ENCODE peak calls at places on chromosome 19, in six cellular contexts. One of them, this sample, is unnamed.

GRCh38 chr19:5547881-5548280 is 19.9 kb downstream of the TINCR start:
- DNase-seq in spleen: no peak
- DNase-seq in endothelial cell of umbilical vein: peak; percentile 9
- DNase-seq in prostate gland: no peak
- DNase-seq in upper lobe of left lung: no peak
- DNase-seq in stomach: peak; percentile 31
- DNase-seq in this sample: no peak

GRCh38 chr19:51511353-51511752 is 9.8 kb upstream of the SIGLEC12 start:
- DNase-seq in spleen: no peak
- DNase-seq in prostate gland: no peak
- DNase-seq in stomach: no peak
- DNase-seq in endothelial cell of umbilical vein: no peak
- DNase-seq in upper lobe of left lung: no peak
- DNase-seq in this sample: no peak

GRCh38 chr19:7870571-7871279 is 3.5 kb downstream of the PRR36 start:
- DNase-seq in endothelial cell of umbilical vein: peak; percentile 33
- DNase-seq in spleen: no peak
- DNase-seq in prostate gland: no peak
- DNase-seq in upper lobe of left lung: peak; percentile 64
- DNase-seq in stomach: peak; percentile 60
- DNase-seq in this sample: no peak

GRCh38 chr19:579111-579841 is 6.9 kb downstream of the BSG start:
- DNase-seq in stomach: no peak
- DNase-seq in endothelial cell of umbilical vein: no peak
- DNase-seq in spleen: no peak
- DNase-seq in prostate gland: no peak
- DNase-seq in upper lobe of left lung: no peak
- DNase-seq in this sample: no peak

GRCh38 chr19:16594681-16595091 is 22.5 kb upstream of the SLC35E1 start:
- DNase-seq in stomach: no peak
- DNase-seq in prostate gland: no peak
- DNase-seq in spleen: no peak
- DNase-seq in endothelial cell of umbilical vein: no peak
- DNase-seq in upper lobe of left lung: no peak
- DNase-seq in this sample: no peak

GRCh38 chr19:42465827-42466280 is 23.1 kb upstream of the CXCL17 start:
- DNase-seq in prostate gland: no peak
- DNase-seq in upper lobe of left lung: no peak
- DNase-seq in spleen: peak; percentile 78
- DNase-seq in stomach: no peak
- DNase-seq in endothelial cell of umbilical vein: no peak
- DNase-seq in this sample: no peak

GRCh38 chr19:42423462-42424344 is 3.5 kb downstream of the LIPE start:
- DNase-seq in spleen: peak; percentile 96
- DNase-seq in stomach: peak; percentile 87
- DNase-seq in endothelial cell of umbilical vein: peak; percentile 88
- DNase-seq in upper lobe of left lung: peak; percentile 88
- DNase-seq in prostate gland: peak; percentile 86
- DNase-seq in this sample: peak; percentile 92

GRCh38 chr19:55643733-55644116 is 276 bp downstream of the ZNF581 start:
- DNase-seq in upper lobe of left lung: no peak
- DNase-seq in prostate gland: no peak
- DNase-seq in stomach: no peak
- DNase-seq in endothelial cell of umbilical vein: no peak
- DNase-seq in spleen: no peak
- DNase-seq in this sample: no peak

GRCh38 chr19:49442354-49442753 is 1.0 kb upstream of the SLC17A7 start:
- DNase-seq in spleen: no peak
- DNase-seq in endothelial cell of umbilical vein: no peak
- DNase-seq in upper lobe of left lung: no peak
- DNase-seq in stomach: no peak
- DNase-seq in prostate gland: no peak
- DNase-seq in this sample: peak; percentile 86

GRCh38 chr19:23991170-23991569 is 76.5 kb downstream of the ZNF726 start:
- DNase-seq in endothelial cell of umbilical vein: peak; percentile 60
- DNase-seq in spleen: no peak
- DNase-seq in prostate gland: no peak
- DNase-seq in upper lobe of left lung: no peak
- DNase-seq in stomach: peak; percentile 83
- DNase-seq in this sample: no peak

GRCh38 chr19:1026189-1027019 is at the start of gene CNN2:
- DNase-seq in endothelial cell of umbilical vein: peak; percentile 80
- DNase-seq in upper lobe of left lung: peak; percentile 89
- DNase-seq in stomach: peak; percentile 88
- DNase-seq in prostate gland: peak; percentile 82
- DNase-seq in spleen: peak; percentile 95
- DNase-seq in this sample: peak; percentile 93

GRCh38 chr19:19034204-19034624 is 811 bp downstream of the ARMC6 start:
- DNase-seq in endothelial cell of umbilical vein: peak; percentile 53
- DNase-seq in stomach: peak; percentile 49
- DNase-seq in prostate gland: peak; percentile 20
- DNase-seq in upper lobe of left lung: peak; percentile 79
- DNase-seq in spleen: peak; percentile 86
- DNase-seq in this sample: no peak

GRCh38 chr19:1069009-1069779 is 2.2 kb downstream of the ARHGAP45 start:
- DNase-seq in stomach: peak; percentile 74
- DNase-seq in endothelial cell of umbilical vein: peak; percentile 29
- DNase-seq in upper lobe of left lung: peak; percentile 91
- DNase-seq in spleen: peak; percentile 97
- DNase-seq in prostate gland: no peak
- DNase-seq in this sample: no peak

GRCh38 chr19:43532571-43532961 is 422 bp upstream of the ZNF575 start:
- DNase-seq in spleen: peak; percentile 87
- DNase-seq in stomach: peak; percentile 73
- DNase-seq in upper lobe of left lung: peak; percentile 69
- DNase-seq in prostate gland: peak; percentile 84
- DNase-seq in endothelial cell of umbilical vein: no peak
- DNase-seq in this sample: peak; percentile 80

GRCh38 chr19:7565332-7565731 is 29.8 kb downstream of the PNPLA6 start:
- DNase-seq in endothelial cell of umbilical vein: no peak
- DNase-seq in prostate gland: no peak
- DNase-seq in stomach: no peak
- DNase-seq in spleen: no peak
- DNase-seq in upper lobe of left lung: no peak
- DNase-seq in this sample: no peak

GRCh38 chr19:17775991-17776803 is 18.7 kb upstream of the B3GNT3 start:
- DNase-seq in stomach: no peak
- DNase-seq in endothelial cell of umbilical vein: no peak
- DNase-seq in spleen: peak; percentile 85
- DNase-seq in prostate gland: no peak
- DNase-seq in upper lobe of left lung: peak; percentile 44
- DNase-seq in this sample: no peak

GRCh38 chr19:35714601-35715354 is 3.0 kb upstream of the KMT2B start:
- DNase-seq in stomach: no peak
- DNase-seq in spleen: no peak
- DNase-seq in upper lobe of left lung: no peak
- DNase-seq in prostate gland: no peak
- DNase-seq in endothelial cell of umbilical vein: no peak
- DNase-seq in this sample: no peak

GRCh38 chr19:39499082-39499642 is 415 bp downstream of the DLL3 start:
- DNase-seq in endothelial cell of umbilical vein: no peak
- DNase-seq in spleen: peak; percentile 73
- DNase-seq in upper lobe of left lung: no peak
- DNase-seq in stomach: no peak
- DNase-seq in prostate gland: no peak
- DNase-seq in this sample: no peak

GRCh38 chr19:6064016-6064702 is 46.1 kb downstream of the RFX2 start:
- DNase-seq in stomach: no peak
- DNase-seq in endothelial cell of umbilical vein: no peak
- DNase-seq in spleen: no peak
- DNase-seq in upper lobe of left lung: no peak
- DNase-seq in prostate gland: no peak
- DNase-seq in this sample: no peak

GRCh38 chr19:33248954-33249613 is 23.4 kb upstream of the SLC7A10 start:
- DNase-seq in prostate gland: no peak
- DNase-seq in endothelial cell of umbilical vein: no peak
- DNase-seq in stomach: peak; percentile 30
- DNase-seq in upper lobe of left lung: peak; percentile 76
- DNase-seq in spleen: peak; percentile 92
- DNase-seq in this sample: no peak

GRCh38 chr19:48123907-48124675 is 13.5 kb upstream of the PLA2G4C start:
- DNase-seq in spleen: no peak
- DNase-seq in upper lobe of left lung: no peak
- DNase-seq in endothelial cell of umbilical vein: peak; percentile 96
- DNase-seq in prostate gland: no peak
- DNase-seq in stomach: no peak
- DNase-seq in this sample: no peak

GRCh38 chr19:17348700-17349099 is 11.3 kb downstream of the GTPBP3 start:
- DNase-seq in spleen: peak; percentile 85
- DNase-seq in prostate gland: no peak
- DNase-seq in upper lobe of left lung: no peak
- DNase-seq in endothelial cell of umbilical vein: peak; percentile 92
- DNase-seq in stomach: no peak
- DNase-seq in this sample: peak; percentile 81

GRCh38 chr19:7622933-7623685 is 6.2 kb downstream of the XAB2 start:
- DNase-seq in endothelial cell of umbilical vein: no peak
- DNase-seq in upper lobe of left lung: no peak
- DNase-seq in prostate gland: no peak
- DNase-seq in stomach: no peak
- DNase-seq in spleen: no peak
- DNase-seq in this sample: no peak

GRCh38 chr19:51702103-51702753 is 9.1 kb downstream of the SPACA6 start:
- DNase-seq in stomach: peak; percentile 92
- DNase-seq in upper lobe of left lung: peak; percentile 88
- DNase-seq in prostate gland: peak; percentile 85
- DNase-seq in endothelial cell of umbilical vein: peak; percentile 29
- DNase-seq in spleen: peak; percentile 88
- DNase-seq in this sample: peak; percentile 93

GRCh38 chr19:44303976-44304568 is 753 bp downstream of the ZNF235 start:
- DNase-seq in endothelial cell of umbilical vein: no peak
- DNase-seq in spleen: no peak
- DNase-seq in prostate gland: peak; percentile 5
- DNase-seq in stomach: no peak
- DNase-seq in upper lobe of left lung: no peak
- DNase-seq in this sample: no peak

GRCh38 chr19:53982611-53983010 is 8.8 kb upstream of the CACNG6 start:
- DNase-seq in prostate gland: peak; percentile 20
- DNase-seq in endothelial cell of umbilical vein: peak; percentile 25
- DNase-seq in upper lobe of left lung: peak; percentile 31
- DNase-seq in stomach: peak; percentile 59
- DNase-seq in spleen: peak; percentile 80
- DNase-seq in this sample: no peak

GRCh38 chr19:49106648-49107135 is 7.5 kb upstream of the LIN7B start:
- DNase-seq in prostate gland: no peak
- DNase-seq in upper lobe of left lung: no peak
- DNase-seq in endothelial cell of umbilical vein: peak; percentile 45
- DNase-seq in stomach: peak; percentile 60
- DNase-seq in spleen: peak; percentile 88
- DNase-seq in this sample: no peak

GRCh38 chr19:4229179-4229931 is at the start of gene EBI3:
- DNase-seq in stomach: no peak
- DNase-seq in endothelial cell of umbilical vein: peak; percentile 23
- DNase-seq in spleen: peak; percentile 83
- DNase-seq in prostate gland: no peak
- DNase-seq in upper lobe of left lung: peak; percentile 28
- DNase-seq in this sample: no peak

DNA sequence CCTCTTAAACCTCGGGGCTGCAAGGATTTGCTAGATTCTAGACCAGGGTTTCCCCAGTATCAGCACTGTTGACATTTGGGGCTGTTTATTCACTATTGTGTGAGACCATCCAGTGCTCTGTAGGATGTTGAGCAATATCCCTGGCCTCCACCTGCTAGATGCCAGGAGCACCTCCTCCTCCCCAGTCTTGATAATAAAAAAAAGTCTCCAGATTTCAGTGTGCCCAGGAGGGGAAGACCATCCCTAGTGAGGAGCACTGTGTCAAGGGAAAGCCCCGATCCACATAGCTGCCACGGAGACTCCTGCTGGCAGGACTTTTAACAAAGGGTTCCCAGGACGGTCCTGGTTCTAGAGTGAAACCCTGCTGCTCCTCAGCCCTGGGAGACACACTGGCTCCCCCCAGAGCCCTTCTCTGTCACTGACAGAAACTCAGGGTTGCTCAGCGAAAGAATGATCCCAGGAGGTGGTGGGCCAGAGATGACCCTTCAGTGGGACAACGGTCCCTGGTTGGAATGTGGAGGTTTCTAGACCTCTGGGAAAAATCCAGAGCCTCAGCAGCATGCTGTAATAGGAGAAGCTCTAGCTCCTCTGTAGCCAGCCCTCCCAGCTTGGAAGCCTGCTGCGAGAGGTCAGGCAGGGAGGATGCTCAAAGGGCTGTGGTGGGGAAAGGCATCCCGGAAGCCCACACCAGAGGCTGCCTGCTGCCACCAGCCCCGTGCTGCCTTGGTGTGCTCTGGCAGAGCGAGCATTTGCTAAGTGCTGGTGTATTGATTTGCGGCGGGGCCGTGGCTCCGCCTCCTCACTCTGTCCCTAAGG is 20.3 kb downstream of the LYL1 start:
- DNase-seq in upper lobe of left lung: no peak
- DNase-seq in endothelial cell of umbilical vein: peak; percentile 57
- DNase-seq in stomach: no peak
- DNase-seq in spleen: no peak
- DNase-seq in prostate gland: no peak
- DNase-seq in this sample: no peak
- H3K4me1 ChIP-seq in upper lobe of left lung: peaks cover 49% of the 10 kb centered on the region
- H3K4me1 ChIP-seq in endothelial cell of umbilical vein: peaks cover 4% of the 10 kb centered on the region
- H3K4me1 ChIP-seq in stomach: peaks cover 45% of the 10 kb centered on the region
- H3K4me1 ChIP-seq in spleen: peaks cover 17% of the 10 kb centered on the region
- H3K4me1 ChIP-seq in prostate gland: peaks cover 20% of the 10 kb centered on the region
- H3K4me1 ChIP-seq in this sample: peaks cover 62% of the 10 kb centered on the region

GRCh38 chr19:57465680-57466381 is 8.9 kb upstream of the VN1R1 start:
- DNase-seq in spleen: no peak
- DNase-seq in stomach: no peak
- DNase-seq in prostate gland: no peak
- DNase-seq in upper lobe of left lung: no peak
- DNase-seq in endothelial cell of umbilical vein: peak; percentile 16
- DNase-seq in this sample: no peak
- TF ChIP-seq POLR2AphosphoS5 in spleen: no peak
- TF ChIP-seq POLR2AphosphoS5 in stomach: no peak
- TF ChIP-seq POLR2AphosphoS5 in prostate gland: no peak
- TF ChIP-seq POLR2AphosphoS5 in upper lobe of left lung: no peak
- TF ChIP-seq POLR2AphosphoS5 in endothelial cell of umbilical vein: no peak
- TF ChIP-seq POLR2AphosphoS5 in this sample: no peak

DNA sequence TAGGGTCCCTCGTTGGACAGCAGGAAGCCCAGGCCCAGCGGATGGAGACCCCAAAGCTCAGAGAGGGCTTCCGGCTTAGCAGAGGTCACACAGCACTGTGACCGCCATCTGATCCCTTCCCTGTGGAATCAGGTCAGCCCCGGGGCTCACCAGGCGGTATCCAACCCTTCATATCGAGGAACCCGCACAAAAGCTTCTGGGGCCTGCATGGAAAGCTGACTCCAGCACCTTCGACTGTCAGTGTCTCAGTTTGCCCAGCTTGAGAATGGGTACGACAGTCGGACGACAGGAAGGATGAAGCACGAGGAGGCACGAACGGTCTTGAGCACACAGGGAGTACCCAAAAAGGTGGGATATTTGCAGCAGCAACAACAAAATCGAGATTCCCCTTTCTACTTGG is 2.6 kb downstream of the TLE5 start:
- DNase-seq in prostate gland: no peak
- DNase-seq in spleen: no peak
- DNase-seq in stomach: no peak
- DNase-seq in upper lobe of left lung: no peak
- DNase-seq in endothelial cell of umbilical vein: no peak
- DNase-seq in this sample: no peak
- H3K4me1 ChIP-seq in prostate gland: peaks cover 36% of the 10 kb centered on the region
- H3K4me1 ChIP-seq in spleen: peaks cover 81% of the 10 kb centered on the region
- H3K4me1 ChIP-seq in stomach: peaks cover 77% of the 10 kb centered on the region
- H3K4me1 ChIP-seq in upper lobe of left lung: peaks cover 69% of the 10 kb centered on the region
- H3K4me1 ChIP-seq in endothelial cell of umbilical vein: peaks cover 3% of the 10 kb centered on the region
- H3K4me1 ChIP-seq in this sample: peaks cover 71% of the 10 kb centered on the region

GRCh38 chr19:20565321-20566018 is at the start of gene ZNF737:
- DNase-seq in spleen: peak; percentile 93
- DNase-seq in endothelial cell of umbilical vein: peak; percentile 95
- DNase-seq in stomach: peak; percentile 98
- DNase-seq in prostate gland: peak; percentile 95
- DNase-seq in upper lobe of left lung: peak; percentile 95
- DNase-seq in this sample: peak; percentile 98
- TF ChIP-seq POLR2AphosphoS5 in spleen: peak; percentile 85
- TF ChIP-seq POLR2AphosphoS5 in endothelial cell of umbilical vein: peak; percentile 56
- TF ChIP-seq POLR2AphosphoS5 in stomach: peak; percentile 59
- TF ChIP-seq POLR2AphosphoS5 in prostate gland: peak; percentile 91
- TF ChIP-seq POLR2AphosphoS5 in upper lobe of left lung: peak; percentile 86
- TF ChIP-seq POLR2AphosphoS5 in this sample: peak; percentile 87

This sample was measured in sigmoid colon.